ENCODE peak calls at places on chromosomes 2 and 18, in eight cellular contexts. U is germinal center; Q is NCI-H2081 treated with DMSO at 0.1 percent for 48 hours; B is COLO829; E is iris pigment epithelial cell; H is fibroblast of lung; K is naive thymus-derived CD4-positive, alpha-beta T cell; F is HCEC 1CT. T is an unnamed sample.

GRCh38 chr2:241702155-241702404 is 241 bp downstream of the ING5 start:
- DNase-seq in U (peak; percentile 93), Q (no peak), B (peak; percentile 74), E (peak; percentile 80), H (no peak), K (no peak), F (peak; percentile 78), T (no peak)

GRCh38 chr2:187497858-187498463 is 49.9 kb upstream of the CALCRL start:
- DNase-seq in U (no peak), Q (no peak), B (no peak), E (no peak), H (no peak), K (no peak), F (peak; percentile 30), T (no peak)

GRCh38 chr2:184596819-184597411 is 1.4 kb upstream of the ZNF804A start:
- DNase-seq in U (peak; percentile 5), Q (no peak), B (peak; percentile 6), E (peak; percentile 90), H (peak; percentile 78), K (no peak), F (peak; percentile 93), T (no peak)

GRCh38 chr2:127064642-127065250 is 42.2 kb downstream of the BIN1 start:
- DNase-seq in U (no peak), Q (no peak), B (peak; percentile 88), E (peak; percentile 95), H (peak; percentile 97), K (no peak), F (peak; percentile 94), T (no peak)

GRCh38 chr18:63970803-63971191 is 916 bp downstream of the SERPINB8 start:
- DNase-seq in U (no peak), Q (no peak), B (no peak), E (peak; percentile 45), H (peak; percentile 51), K (no peak), F (peak; percentile 22), T (no peak)

GRCh38 chr2:226608393-226608955 is 191.1 kb downstream of the IRS1 start:
- DNase-seq in U (no peak), Q (no peak), B (no peak), E (no peak), H (no peak), K (no peak), F (no peak), T (no peak)

GRCh38 chr18:44589709-44590108 is 91.0 kb upstream of the SETBP1 start:
- DNase-seq in U (no peak), Q (no peak), B (no peak), E (peak; percentile 74), H (peak; percentile 93), K (no peak), F (no peak), T (no peak)

GRCh38 chr2:171432969-171433762 is 624 bp downstream of the METTL8 start:
- DNase-seq in U (peak; percentile 27), Q (no peak), B (no peak), E (peak; percentile 29), H (peak; percentile 22), K (peak; percentile 21), F (no peak), T (peak; percentile 46)

GRCh38 chr18:79986726-79987125 is 1.6 kb downstream of the TXNL4A start:
- DNase-seq in U (no peak), Q (no peak), B (no peak), E (no peak), H (no peak), K (no peak), F (no peak), T (no peak)